ENCODE peak calls at places on chromosomes 6 and 20, in five cellular contexts. G is MM.1S, V is PC-3, D is GM23248, M is adipocyte. Y is an unnamed sample. For H3K27me3, the result is how much of the 10 kb centered on the place peaks cover.

GRCh38 chr6:32945106-32945761 is 4.4 kb upstream of the HLA-DMB start:
- DNase-seq in V (no peak), G (no peak), D (peak), M (no peak), Y (peak)

GRCh38 chr20:50561379-50562078 is 51.3 kb downstream of the PTPN1 start:
- DNase-seq in M (peak), V (peak), D (peak), G (no peak), Y (no peak)

GRCh38 chr20:50560867-50561266 is 50.7 kb downstream of the PTPN1 start:
- DNase-seq in G (no peak), D (no peak), V (no peak), M (no peak), Y (no peak)

GRCh38 chr6:41568585-41569384 is 22.6 kb downstream of the FOXP4 start:
- DNase-seq in G (no peak), V (no peak), D (no peak), M (no peak), Y (no peak)

GRCh38 chr6:75376347-75377024 is 91.9 kb upstream of the TMEM30A start:
- DNase-seq in G (no peak), M (peak), D (peak), V (peak), Y (no peak)

GRCh38 chr6:73898599-73898998 is 202.6 kb downstream of the CD109 start:
- DNase-seq in M (no peak), D (peak), V (peak), G (no peak), Y (no peak)

GRCh38 chr20:33709398-33709797 is 10.7 kb downstream of the PXMP4 start:
- DNase-seq in D (peak), M (no peak), V (no peak), G (no peak), Y (no peak)

GRCh38 chr20:6744805-6745204 is 22.7 kb upstream of the BMP2 start:
- DNase-seq in M (peak), G (no peak), V (no peak), D (peak), Y (no peak)

GRCh38 chr6:138971601-138972000 is 16.5 kb downstream of the REPS1 start:
- DNase-seq in G (no peak), V (no peak), M (no peak), D (peak), Y (no peak)

GRCh38 chr6:39792501-39793450 is 600 bp downstream of the DAAM2 start:
- DNase-seq in M (peak), V (no peak), G (no peak), D (peak), Y (no peak)

GRCh38 chr6:119241124-119241491 is 108.5 kb downstream of the MAN1A1 start:
- DNase-seq in G (no peak), V (no peak), M (peak), D (peak), Y (no peak)

GRCh38 chr20:54067606-54068174 is 2.7 kb downstream of the BCAS1 start:
- DNase-seq in V (peak), M (no peak), G (peak), D (peak), Y (no peak)

GRCh38 chr20:60752741-60753420 is 499.2 kb upstream of the CDH4 start:
- DNase-seq in M (no peak), D (no peak), V (no peak), G (no peak), Y (no peak)

GRCh38 chr20:6663751-6664388 is 103.6 kb upstream of the BMP2 start:
- DNase-seq in G (no peak), M (no peak), D (no peak), V (no peak), Y (no peak)

GRCh38 chr20:54172856-54173652 is 732 bp downstream of the CYP24A1 start:
- DNase-seq in V (no peak), M (no peak), D (peak), G (no peak), Y (no peak)

GRCh38 chr6:168100011-168100802 is 21.2 kb upstream of the FRMD1 start:
- DNase-seq in G (no peak), D (no peak), M (no peak), V (no peak), Y (no peak)

GRCh38 chr6:34680802-34681515 is 15.6 kb downstream of the ILRUN start:
- DNase-seq in G (no peak), D (peak), M (peak), V (peak), Y (no peak)

GRCh38 chr6:78513856-78514255 is 353.5 kb upstream of the IRAK1BP1 start:
- DNase-seq in G (peak), D (no peak), M (no peak), V (no peak), Y (peak)

GRCh38 chr20:11952621-11953020 is 34.9 kb downstream of the BTBD3 start:
- DNase-seq in M (peak), V (peak), D (peak), G (no peak), Y (no peak)

GRCh38 chr6:52664991-52665686 is 5.8 kb upstream of the TMEM14A start:
- DNase-seq in D (peak), M (no peak), V (no peak), G (no peak), Y (no peak)

GRCh38 chr20:12978613-12979495 is 29.9 kb upstream of the SPTLC3 start:
- DNase-seq in G (no peak), V (no peak), M (no peak), D (no peak), Y (no peak)

GRCh38 chr6:83708546-83708969 is 343 bp downstream of the SNAP91 start:
- DNase-seq in G (no peak), M (peak), D (peak), V (no peak), Y (no peak)

GRCh38 chr6:83707829-83708545 is 914 bp downstream of the SNAP91 start:
- DNase-seq in D (peak), V (no peak), G (no peak), M (no peak), Y (no peak)

GRCh38 chr6:83711958-83712357 is 3.1 kb upstream of the SNAP91 start:
- DNase-seq in M (no peak), G (no peak), V (no peak), D (no peak), Y (no peak)

GRCh38 chr6:83708970-83709747 is at the start of gene SNAP91:
- DNase-seq in D (no peak), G (peak), V (no peak), M (no peak), Y (no peak)

GRCh38 chr6:83709748-83710050 is 798 bp upstream of the SNAP91 start:
- DNase-seq in D (no peak), M (no peak), V (no peak), G (no peak), Y (no peak)
- H3K27me3 ChIP-seq in D (under half), M (under half), V (half or more), G (under half), Y (under half)

GRCh38 chr6:80550748-80551147 is 444.3 kb downstream of the BCKDHB start:
- DNase-seq in M (no peak), V (no peak), G (no peak), D (no peak), Y (no peak)

GRCh38 chr6:80548496-80548895 is 442.0 kb downstream of the BCKDHB start:
- DNase-seq in M (peak), V (no peak), G (no peak), D (peak), Y (no peak)

GRCh38 chr6:80550271-80550670 is 443.8 kb downstream of the BCKDHB start:
- DNase-seq in V (no peak), D (no peak), M (peak), G (no peak), Y (no peak)

GRCh38 chr6:80545323-80545722 is 438.9 kb downstream of the BCKDHB start:
- DNase-seq in V (no peak), D (no peak), M (no peak), G (no peak), Y (no peak)

DNA sequence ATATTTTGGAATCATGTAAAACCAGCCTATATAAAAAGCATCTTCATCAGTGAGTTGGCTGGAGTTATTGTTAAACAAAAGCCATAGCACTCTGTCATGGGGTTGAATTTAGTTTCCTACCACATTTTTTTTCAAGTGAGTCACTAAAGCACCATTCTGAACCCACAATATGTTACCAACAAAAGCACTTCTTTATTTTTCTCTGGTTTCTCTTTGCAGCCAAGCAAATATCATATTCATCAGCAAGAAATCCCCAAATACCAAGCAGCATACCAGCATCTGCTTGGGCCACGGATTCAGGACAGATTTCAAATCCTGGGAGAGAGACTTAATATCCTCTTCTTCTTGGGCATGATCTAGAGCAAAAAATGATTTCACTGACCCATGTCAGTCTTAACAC is 441.4 kb downstream of the BCKDHB start:
- DNase-seq in D (peak), M (peak), V (peak), G (no peak), Y (no peak)
- H3K9ac ChIP-seq in D (peak), M (peak), V (no peak), G (no peak), Y (no peak)

DNA sequence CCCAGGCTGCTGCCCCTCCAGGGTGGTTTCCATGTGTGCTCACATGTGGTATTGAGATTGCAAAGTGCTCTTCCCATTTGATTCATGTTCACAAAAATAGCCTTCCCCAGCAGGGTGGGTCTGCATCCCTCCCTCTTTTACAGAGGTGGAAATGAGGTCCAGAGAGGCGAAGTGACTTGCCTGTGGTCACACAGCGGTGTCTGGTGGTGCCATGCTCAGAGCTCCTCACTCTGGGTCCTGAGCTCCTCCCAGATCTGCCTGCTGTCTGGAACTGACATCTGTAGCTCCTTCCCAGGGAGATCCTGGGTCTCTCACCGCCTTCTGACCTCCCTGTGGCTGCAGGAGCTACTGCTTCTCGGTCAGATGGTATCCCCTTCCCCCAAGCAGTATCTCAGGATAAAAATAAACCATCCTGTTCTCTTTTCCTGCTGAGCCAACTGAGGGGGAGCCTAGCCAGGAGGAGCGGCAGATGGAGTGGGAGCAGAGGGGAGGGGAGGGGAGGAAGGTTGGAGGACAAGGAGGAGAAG is 11.9 kb downstream of the CD40 start:
- DNase-seq in V (no peak), D (no peak), G (no peak), M (no peak), Y (no peak)
- H3K27me3 ChIP-seq in V (under half), D (under half), G (under half), M (half or more), Y (under half)

GRCh38 chr6:81843302-81843701 is 90.8 kb upstream of the TENT5A start:
- DNase-seq in G (no peak), M (no peak), D (no peak), V (peak), Y (no peak)

GRCh38 chr6:81842254-81842653 is 89.8 kb upstream of the TENT5A start:
- DNase-seq in V (no peak), M (peak), D (no peak), G (no peak), Y (no peak)

GRCh38 chr6:81849248-81849647 is 96.8 kb upstream of the TENT5A start:
- DNase-seq in V (no peak), G (no peak), M (no peak), D (no peak), Y (no peak)

GRCh38 chr6:81847866-81848265 is 95.4 kb upstream of the TENT5A start:
- DNase-seq in D (no peak), G (no peak), M (no peak), V (no peak), Y (no peak)

DNA sequence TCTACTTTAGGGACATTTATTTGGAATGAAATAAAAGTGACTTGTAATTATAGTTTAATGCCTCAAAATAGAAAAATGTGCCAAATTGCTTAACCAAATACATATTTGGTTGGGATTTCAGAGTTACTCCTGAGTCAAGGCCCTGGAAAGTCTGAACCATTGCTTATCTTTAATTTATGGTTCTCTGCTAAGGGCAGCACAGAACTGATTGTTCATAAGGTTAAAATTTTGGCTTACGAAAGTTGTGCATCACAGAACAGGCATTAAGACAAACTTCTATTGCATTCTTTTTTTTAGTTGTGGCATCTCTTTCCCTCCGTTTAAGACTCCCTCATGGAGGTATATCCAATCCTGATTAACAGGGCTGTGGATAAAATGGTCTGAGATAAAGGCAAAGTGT is 92.2 kb upstream of the TENT5A start:
- DNase-seq in V (no peak), G (no peak), M (peak), D (peak), Y (no peak)
- H3K9ac ChIP-seq in V (no peak), G (no peak), M (peak), D (no peak), Y (no peak)

GRCh38 chr20:16272961-16273360 is 300.3 kb downstream of the KIF16B start:
- DNase-seq in G (no peak), M (no peak), V (no peak), D (no peak), Y (no peak)
- H3K27me3 ChIP-seq in G (under half), M (under half), V (under half), D (under half), Y (under half)

DNA sequence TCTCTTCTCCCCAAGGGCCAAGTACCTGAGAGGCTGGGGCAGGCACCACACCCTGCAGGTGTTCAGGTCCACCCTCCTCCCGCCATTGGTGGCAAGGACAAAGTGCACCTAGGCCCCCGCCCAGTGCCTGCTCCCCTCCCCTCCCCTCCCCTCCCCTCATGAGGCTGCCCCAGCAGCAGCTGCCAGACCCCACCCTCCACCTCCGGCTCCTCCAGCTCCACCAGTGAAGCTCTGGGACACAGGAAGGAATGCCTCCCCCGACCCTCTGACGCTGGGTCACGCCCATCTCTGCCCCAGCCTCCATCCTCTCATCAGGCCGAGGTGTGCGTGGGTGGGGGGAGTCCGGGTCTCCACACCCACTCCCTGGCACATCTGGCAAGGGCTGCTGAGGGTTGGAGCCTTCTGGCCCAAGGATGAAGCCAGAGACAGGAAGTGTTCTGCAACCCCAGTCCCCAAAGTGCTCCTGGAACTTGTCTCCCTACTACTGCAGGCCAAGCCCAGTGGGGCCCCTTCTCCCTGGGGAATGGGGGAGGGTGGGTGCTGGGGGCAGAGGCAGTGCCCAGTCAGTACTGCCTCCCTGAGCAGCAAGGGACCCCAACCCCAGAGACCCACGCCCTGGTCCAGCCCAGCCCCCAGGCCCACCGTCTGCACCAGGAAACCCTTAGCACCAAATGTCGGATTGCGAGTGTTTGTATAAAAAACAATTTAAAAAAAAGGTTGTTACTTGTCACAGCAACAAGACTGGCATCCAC is 1.6 kb upstream of the UCKL1 start:
- DNase-seq in G (peak), M (no peak), V (peak), D (peak), Y (peak)
- H3K9ac ChIP-seq in G (peak), M (peak), V (peak), D (peak), Y (peak)

DNA sequence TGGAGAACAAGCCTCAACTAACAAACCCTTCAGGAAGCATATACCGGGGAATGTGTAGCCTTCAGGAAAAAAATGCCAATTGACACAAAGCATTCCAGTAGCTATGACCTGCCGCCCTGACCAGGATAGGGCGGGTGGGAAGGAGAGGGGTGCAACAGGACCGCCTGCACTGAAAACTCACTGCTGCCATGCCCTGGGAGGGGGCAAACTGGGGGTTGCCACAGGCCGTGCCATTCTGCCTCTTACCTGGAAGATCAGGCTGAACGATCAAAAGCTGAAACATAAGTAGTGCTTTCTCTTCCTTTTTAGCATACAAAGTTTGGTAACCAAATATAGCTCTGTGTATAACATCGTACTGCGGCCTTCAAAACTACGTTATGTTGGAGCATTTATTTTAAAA is 21.7 kb downstream of the NR2E1 start:
- DNase-seq in M (no peak), G (no peak), V (no peak), D (no peak), Y (no peak)
- H3K27me3 ChIP-seq in M (under half), G (under half), V (under half), D (under half), Y (under half)

GRCh38 chr6:15654250-15654649 is 8.6 kb downstream of the DTNBP1 start:
- DNase-seq in M (no peak), V (no peak), D (peak), G (no peak), Y (no peak)
- H3K9ac ChIP-seq in M (no peak), V (no peak), D (no peak), G (no peak), Y (no peak)

GRCh38 chr20:20371133-20371532 is 3.2 kb downstream of the INSM1 start:
- DNase-seq in V (no peak), M (no peak), D (no peak), G (no peak), Y (no peak)
- H3K27me3 ChIP-seq in V (half or more), M (half or more), D (under half), G (under half), Y (under half)

Y was measured in Karpas-422.